ENCODE peak calls at places on chromosome 18, in six cellular contexts. T is PC-9, C is lung, N is PC-3, R is heart right ventricle, Q is psoas muscle. F is an unnamed sample.

GRCh38 chr18:62505669-62506494 is 16.9 kb upstream of the ZCCHC2 start:
- DNase-seq in C (no peak), T (no peak), N (peak), R (no peak), Q (no peak), F (peak)

GRCh38 chr18:25349131-25349925 is 2.6 kb downstream of the ZNF521 start:
- DNase-seq in C (no peak), N (no peak), Q (peak), T (no peak), R (peak), F (no peak)

GRCh38 chr18:59570101-59570875 is 126.9 kb downstream of the CCBE1 start:
- DNase-seq in R (no peak), C (no peak), T (no peak), N (no peak), Q (no peak), F (no peak)

GRCh38 chr18:12038082-12038660 is 55.5 kb upstream of the ANKRD62 start:
- DNase-seq in N (no peak), C (no peak), T (peak), Q (no peak), R (no peak), F (no peak)

GRCh38 chr18:47873625-47874024 is 56.8 kb downstream of the SMAD2 start:
- DNase-seq in C (no peak), Q (no peak), N (no peak), T (no peak), R (no peak), F (no peak)

GRCh38 chr18:48161201-48161910 is 230.9 kb upstream of the SMAD2 start:
- DNase-seq in C (peak), T (peak), Q (peak), N (peak), R (peak), F (peak)

GRCh38 chr18:78074400-78075020 is 824.9 kb downstream of the GALR1 start:
- DNase-seq in C (no peak), Q (no peak), T (no peak), N (no peak), R (no peak), F (no peak)

GRCh38 chr18:37393945-37394609 is 171.5 kb downstream of the CELF4 start:
- DNase-seq in R (peak), T (peak), Q (peak), C (peak), N (no peak), F (no peak)

GRCh38 chr18:44537521-44537920 is 143.2 kb upstream of the SETBP1 start:
- DNase-seq in C (no peak), T (peak), N (peak), Q (no peak), R (no peak), F (peak)

GRCh38 chr18:54926593-54927297 is 32.5 kb downstream of the CCDC68 start:
- DNase-seq in C (no peak), N (peak), R (no peak), Q (no peak), T (no peak), F (peak)

GRCh38 chr18:8703181-8703638 is 2.1 kb upstream of the MTCL1 start:
- DNase-seq in N (no peak), C (no peak), Q (no peak), T (no peak), R (no peak), F (no peak)

GRCh38 chr18:41150316-41150715 is 804.7 kb upstream of the PIK3C3 start:
- DNase-seq in T (no peak), N (no peak), Q (no peak), C (no peak), R (no peak), F (no peak)

GRCh38 chr18:51137891-51138290 is 59.6 kb downstream of the MEX3C start:
- DNase-seq in C (no peak), N (no peak), Q (no peak), T (peak), R (no peak), F (peak)

GRCh38 chr18:36396190-36396589 is 98.7 kb downstream of the FHOD3 start:
- DNase-seq in Q (no peak), T (no peak), N (no peak), R (no peak), C (no peak), F (no peak)

GRCh38 chr18:22166070-22166972 is 3.1 kb upstream of the GATA6 start:
- DNase-seq in N (no peak), C (peak), T (no peak), Q (no peak), R (peak), F (no peak)

DNA sequence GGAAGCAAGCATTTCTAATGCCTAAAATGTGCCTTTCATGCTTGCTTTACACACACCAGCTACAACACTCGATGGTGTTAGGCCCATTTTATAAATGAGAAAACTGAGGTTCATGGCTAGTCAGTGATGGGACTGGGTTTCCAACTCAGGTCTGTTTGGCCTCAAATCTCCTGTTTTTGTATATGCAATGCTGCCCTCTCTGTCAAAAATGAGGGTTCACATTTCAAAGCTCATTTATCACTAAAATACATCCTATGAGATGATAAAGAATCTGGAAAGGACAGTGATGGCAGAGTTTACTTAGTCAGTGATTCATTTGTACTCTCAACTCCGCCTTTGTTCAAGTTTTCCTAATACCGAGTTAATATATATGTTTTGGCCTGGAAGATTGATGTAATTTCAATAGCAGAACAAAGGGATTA is 92.3 kb downstream of the KCTD1 start:
- DNase-seq in Q (no peak), T (no peak), N (peak), R (no peak), C (no peak), F (no peak)
- H3K4me3 ChIP-seq in Q (no peak), T (no peak), N (no peak), R (no peak), C (no peak), F (no peak)

GRCh38 chr18:79518028-79518682 is 122.4 kb downstream of the NFATC1 start:
- DNase-seq in N (no peak), Q (no peak), R (peak), T (no peak), C (no peak), F (no peak)

GRCh38 chr18:79521806-79522205 is 126.1 kb downstream of the NFATC1 start:
- DNase-seq in N (no peak), T (no peak), Q (no peak), C (no peak), R (no peak), F (no peak)

GRCh38 chr18:79518683-79519128 is 123.0 kb downstream of the NFATC1 start:
- DNase-seq in R (no peak), T (no peak), Q (no peak), C (no peak), N (no peak), F (no peak)

GRCh38 chr18:79520473-79521390 is 125.0 kb downstream of the NFATC1 start:
- DNase-seq in R (no peak), T (no peak), C (no peak), N (no peak), Q (no peak), F (no peak)

DNA sequence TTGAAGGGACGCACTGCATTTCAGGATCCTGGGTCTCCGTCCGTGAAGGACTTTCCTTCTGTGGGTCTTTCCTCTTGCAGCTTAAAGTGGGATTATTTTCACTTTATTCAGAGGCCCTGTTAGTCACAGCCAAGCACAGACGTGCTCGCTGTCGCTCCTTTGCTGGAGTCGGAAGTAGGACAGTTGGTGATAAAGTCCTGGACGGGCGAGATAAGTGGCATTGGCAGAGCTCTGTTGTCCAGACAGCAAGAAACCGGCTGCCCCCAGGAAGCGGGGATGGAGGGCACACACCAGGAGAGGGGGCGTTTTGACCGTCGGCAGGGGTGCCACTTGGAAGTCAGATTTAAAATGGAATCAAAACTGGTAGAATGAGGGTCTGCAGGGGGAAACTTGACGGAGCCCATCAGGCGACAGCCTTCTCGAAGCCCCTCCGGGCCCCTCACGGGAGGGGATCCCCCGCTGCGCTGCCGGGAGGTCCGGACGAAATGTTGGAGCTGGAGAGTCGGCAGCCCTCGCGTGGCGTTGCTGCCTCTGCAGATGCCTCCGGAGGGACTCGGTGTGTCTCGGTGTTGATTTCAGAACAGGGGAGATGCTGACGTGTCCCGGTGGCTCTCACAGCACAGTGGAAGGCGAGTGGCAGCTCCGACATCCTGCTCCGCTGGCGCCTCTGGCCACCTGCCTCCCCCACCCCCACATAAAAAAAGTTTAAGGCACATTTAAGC is 124.2 kb downstream of the NFATC1 start:
- DNase-seq in R (peak), Q (no peak), N (no peak), C (no peak), T (no peak), F (no peak)
- H3K4me3 ChIP-seq in R (no peak), Q (no peak), N (no peak), C (no peak), T (no peak), F (no peak)

GRCh38 chr18:56139372-56139771 is 499.0 kb downstream of the TXNL1 start:
- DNase-seq in R (no peak), C (no peak), Q (peak), T (no peak), N (no peak), F (no peak)
- H3K4me3 ChIP-seq in R (no peak), C (no peak), Q (no peak), T (no peak), N (no peak), F (no peak)

GRCh38 chr18:58541137-58541788 is 87.6 kb downstream of the ALPK2 start:
- DNase-seq in T (peak), C (no peak), Q (no peak), R (no peak), N (peak), F (no peak)

GRCh38 chr18:58541789-58542425 is 87.0 kb downstream of the ALPK2 start:
- DNase-seq in C (peak), N (peak), T (peak), R (no peak), Q (no peak), F (peak)

GRCh38 chr18:58540381-58540943 is 88.4 kb downstream of the ALPK2 start:
- DNase-seq in R (no peak), N (no peak), T (no peak), C (no peak), Q (no peak), F (no peak)

GRCh38 chr18:58538604-58539386 is 90.1 kb downstream of the ALPK2 start:
- DNase-seq in Q (no peak), T (no peak), C (no peak), N (no peak), R (no peak), F (no peak)

DNA sequence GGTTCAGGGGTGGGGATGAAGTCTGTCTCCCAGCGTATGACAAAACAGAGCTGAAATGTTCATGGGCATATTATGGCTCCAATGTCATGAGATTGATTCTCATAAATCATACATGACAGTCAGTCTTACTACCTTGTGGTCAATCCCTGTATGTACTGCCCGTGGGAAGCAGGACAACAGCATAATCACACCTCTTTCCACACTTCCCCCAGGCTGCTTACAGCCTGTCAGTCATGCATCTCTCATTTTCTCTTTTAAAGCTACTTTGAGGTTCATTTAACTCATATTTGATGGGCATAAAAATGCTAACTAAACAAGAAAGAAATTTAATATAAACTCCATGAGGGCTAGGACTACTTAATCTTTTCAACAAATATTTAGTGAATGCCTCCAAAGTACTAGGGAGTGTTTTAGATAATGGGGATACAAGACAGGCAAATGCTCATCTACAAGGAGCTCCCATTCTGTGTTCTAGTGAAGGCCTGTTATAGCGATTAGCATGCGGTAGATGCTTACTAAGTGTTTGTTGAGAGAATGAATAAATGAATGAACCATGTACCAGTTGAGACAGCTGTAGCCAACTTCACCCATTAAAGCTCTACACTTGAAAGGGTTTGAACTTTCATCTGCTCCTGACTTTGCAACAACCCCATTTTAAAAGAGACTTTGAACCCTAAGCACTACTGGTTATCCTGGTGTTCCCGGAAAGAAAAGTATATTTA is 89.1 kb downstream of the ALPK2 start:
- DNase-seq in N (no peak), C (no peak), R (no peak), T (no peak), Q (no peak), F (no peak)
- H3K4me3 ChIP-seq in N (no peak), C (no peak), R (no peak), T (no peak), Q (no peak), F (no peak)

F was measured in mammary epithelial cell.